ENCODE peak calls at places on chromosomes 11 and 22, in four cellular contexts. A is AG09319, H is choroid plexus epithelial cell, M is epithelial cell of esophagus. S is an unnamed sample.

GRCh38 chr22:38657248-38657909 is 941 bp downstream of the CBY1 start:
- DNase-seq in H (peak), A (no peak), M (peak), S (peak)

GRCh38 chr11:121762820-121763219 is 310.1 kb upstream of the SORL1-AS1 start:
- DNase-seq in H (peak), M (peak), A (no peak), S (peak)

GRCh38 chr11:9980931-9981330 is 313.1 kb downstream of the SBF2 start:
- DNase-seq in A (no peak), H (no peak), M (no peak), S (no peak)

GRCh38 chr22:26170795-26171194 is 1.5 kb downstream of the SEZ6L start:
- DNase-seq in M (no peak), H (no peak), A (no peak), S (no peak)

GRCh38 chr11:67268036-67268683 is 1.9 kb downstream of the GRK2 start:
- DNase-seq in A (no peak), M (no peak), H (no peak), S (no peak)

GRCh38 chr11:96014234-96014633 is 90.3 kb upstream of the MTMR2 start:
- DNase-seq in A (no peak), H (peak), M (peak), S (peak)

GRCh38 chr11:1860108-1860507 is 7.2 kb downstream of the LSP1 start:
- DNase-seq in A (no peak), H (no peak), M (no peak), S (no peak)

GRCh38 chr22:31707519-31707918 is 42.4 kb downstream of the PRR14L start:
- DNase-seq in H (no peak), A (no peak), M (no peak), S (no peak)

GRCh38 chr11:19934828-19935259 is 222.2 kb downstream of the NAV2 start:
- DNase-seq in A (no peak), H (peak), M (peak), S (no peak)

GRCh38 chr11:83219095-83219494 is 25.6 kb downstream of the ANKRD42 start:
- DNase-seq in H (peak), M (no peak), A (no peak), S (peak)

GRCh38 chr22:45934659-45935341 is 42.2 kb downstream of the WNT7B start:
- DNase-seq in M (peak), A (no peak), H (peak), S (peak)

GRCh38 chr11:36453678-36454077 is 56.4 kb downstream of the TRAF6 start:
- DNase-seq in H (peak), M (peak), A (no peak), S (peak)

GRCh38 chr11:134124660-134125451 is 56.0 kb downstream of the JAM3 start:
- DNase-seq in H (no peak), A (no peak), M (no peak), S (no peak)

GRCh38 chr11:1054143-1055108 is 17.9 kb upstream of the MUC6 start:
- DNase-seq in H (peak), A (peak), M (no peak), S (no peak)

GRCh38 chr11:34027516-34028406 is 23.8 kb upstream of the CAPRIN1 start:
- DNase-seq in M (no peak), H (no peak), A (no peak), S (no peak)

GRCh38 chr11:124225471-124225870 is 15.4 kb upstream of the OR8G1 start:
- DNase-seq in M (no peak), A (no peak), H (no peak), S (no peak)
- TF ChIP-seq CTCF in M (no peak), A (no peak), H (no peak), S (no peak)

DNA sequence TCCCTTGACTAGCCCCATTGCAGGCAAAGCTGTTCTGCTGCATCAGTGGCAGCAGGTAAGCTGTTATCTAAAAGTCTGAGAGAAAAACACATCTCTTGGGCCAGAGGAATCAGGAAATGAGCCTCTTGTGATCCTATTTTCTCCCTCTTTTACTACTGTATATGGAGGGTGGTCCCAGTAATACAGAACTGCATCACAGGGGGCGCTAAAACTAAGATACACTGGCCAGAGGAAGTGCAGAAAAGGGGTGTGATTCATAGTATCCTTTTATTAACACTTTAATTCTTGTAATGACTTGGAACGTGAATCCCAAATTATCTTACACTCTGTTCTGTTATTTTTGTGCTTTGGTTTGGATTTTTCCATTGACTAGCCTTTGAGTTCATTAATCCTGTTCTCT is 8.8 kb upstream of the MED17 start:
- DNase-seq in H (peak), M (peak), A (no peak), S (peak)
- TF ChIP-seq CTCF in H (peak), M (no peak), A (no peak), S (no peak)

GRCh38 chr11:78635814-78636506 is 61.3 kb upstream of the NARS2 start:
- DNase-seq in M (no peak), A (no peak), H (no peak), S (no peak)

GRCh38 chr11:78630155-78630554 is 55.5 kb upstream of the NARS2 start:
- DNase-seq in M (no peak), H (no peak), A (no peak), S (no peak)

GRCh38 chr11:78633516-78634310 is 59.0 kb upstream of the NARS2 start:
- DNase-seq in M (no peak), A (no peak), H (no peak), S (no peak)

DNA sequence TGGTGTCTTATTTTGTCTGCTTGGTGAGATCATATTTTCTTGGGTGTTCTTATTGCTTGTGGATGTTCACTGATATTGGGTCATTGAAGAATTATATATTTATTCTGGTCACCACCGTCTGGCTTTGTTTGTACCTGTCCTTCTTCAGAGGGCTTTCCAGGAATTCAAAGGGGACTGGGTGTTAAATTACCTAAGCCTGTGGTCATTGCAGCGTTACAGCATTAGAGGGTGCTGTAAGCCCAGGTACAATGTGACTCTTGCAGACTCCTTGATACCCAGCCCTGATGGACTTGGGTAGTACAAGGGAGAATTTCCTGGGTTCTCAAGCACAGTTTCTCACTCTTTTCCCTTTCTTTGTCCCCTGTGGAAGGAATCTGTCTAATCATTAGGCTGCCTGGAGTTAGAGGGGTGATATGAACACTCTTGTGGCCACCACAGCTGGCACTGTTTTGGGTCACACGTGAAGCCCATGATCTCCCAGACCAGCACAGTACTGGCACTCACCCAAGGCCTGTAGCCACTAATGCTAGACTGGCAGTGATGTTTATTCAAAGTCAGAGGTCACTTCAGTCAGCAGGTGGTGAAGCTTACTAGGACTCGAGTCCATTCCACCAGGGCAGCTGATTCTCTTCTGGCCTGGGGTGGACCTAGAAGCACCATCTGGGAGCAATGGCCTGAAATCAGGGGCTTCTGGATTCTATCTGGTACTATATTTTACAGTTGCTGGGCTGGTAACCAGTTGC is 56.1 kb upstream of the NARS2 start:
- DNase-seq in M (no peak), H (no peak), A (no peak), S (peak)
- TF ChIP-seq CTCF in M (no peak), H (no peak), A (no peak), S (no peak)

DNA sequence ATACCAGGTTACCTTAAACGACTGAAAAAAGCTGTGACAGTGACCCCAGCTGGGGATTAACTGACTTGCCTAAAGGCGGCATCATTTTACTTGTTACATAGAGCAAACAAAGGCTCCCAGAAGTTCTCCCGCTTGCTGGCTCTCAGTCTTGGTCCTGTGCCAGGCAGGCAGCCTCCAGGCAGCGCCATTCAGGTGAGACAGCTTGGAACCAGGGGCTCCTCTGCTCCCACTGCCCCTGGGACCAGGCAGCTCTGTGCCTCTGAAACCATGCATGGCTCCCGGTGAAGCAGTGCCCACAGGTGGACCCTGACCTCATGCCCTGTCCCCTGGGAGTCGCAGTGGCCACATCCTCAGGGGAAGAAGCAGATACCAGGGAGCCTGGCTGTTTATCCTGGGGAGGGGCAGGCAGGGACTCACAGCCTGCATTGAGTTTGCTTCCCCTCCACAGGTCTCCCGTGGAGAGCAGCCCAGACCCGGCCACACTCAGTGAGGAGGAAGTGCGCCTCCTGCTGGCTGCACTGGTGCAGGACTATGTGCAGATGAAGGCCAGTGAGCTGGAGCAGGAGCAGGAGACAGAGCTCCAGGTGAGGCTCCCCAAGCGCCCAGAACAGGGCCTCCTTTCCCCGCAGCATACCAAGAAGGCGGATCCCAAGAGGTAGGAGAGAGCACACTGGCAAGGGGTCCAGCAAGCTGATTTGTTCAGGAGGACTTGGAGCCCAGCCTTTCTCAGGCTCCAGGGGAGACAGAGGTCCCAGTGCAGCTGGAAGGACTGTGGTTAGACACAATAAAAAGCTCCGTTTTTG is 15.6 kb upstream of the CYP2R1 start:
- DNase-seq in H (peak), A (no peak), M (peak), S (peak)
- TF ChIP-seq CTCF in H (peak), A (peak), M (peak), S (peak)

DNA sequence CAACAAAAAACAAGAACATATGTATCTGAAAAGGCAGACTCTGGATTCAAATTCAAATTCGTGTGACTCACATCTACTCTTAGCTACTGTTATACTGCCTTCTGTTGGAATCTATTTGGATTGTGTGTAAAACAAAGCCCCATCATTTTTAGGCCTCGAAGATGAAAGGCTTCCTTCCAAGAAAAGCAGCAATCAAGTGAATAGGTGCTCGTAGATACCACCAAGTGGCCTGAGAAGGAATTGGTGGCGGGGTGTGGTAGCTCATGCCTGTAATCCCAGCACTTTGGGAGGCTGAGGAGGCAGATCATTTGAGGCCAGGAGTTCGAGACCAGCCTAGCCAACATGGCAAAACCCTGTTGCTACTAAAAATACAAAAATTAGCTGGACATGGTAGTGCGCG is 4.2 kb downstream of the GRAMD1B start:
- DNase-seq in H (peak), A (no peak), M (peak), S (peak)
- TF ChIP-seq CTCF in H (peak), A (peak), M (peak), S (no peak)

DNA sequence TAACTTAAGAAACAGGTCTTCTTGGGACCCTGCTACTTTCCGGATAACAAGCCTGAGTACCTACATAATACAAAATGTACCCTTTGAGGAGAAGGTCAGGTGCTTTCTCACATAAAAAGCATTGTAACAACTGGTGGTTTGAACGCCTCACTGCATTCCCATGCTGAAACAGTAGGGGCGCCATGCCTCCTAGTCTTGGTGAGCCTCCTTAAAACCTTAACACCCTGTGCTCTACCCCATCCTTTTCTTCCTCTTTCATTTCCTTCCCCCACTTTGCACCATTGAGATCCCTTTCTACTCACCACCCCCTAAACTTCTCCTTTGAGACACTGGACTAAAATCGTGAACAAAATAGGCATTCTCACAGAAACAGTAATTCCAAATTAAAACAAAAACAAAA is 729.3 kb downstream of the NTM start:
- DNase-seq in H (no peak), M (peak), A (no peak), S (no peak)
- TF ChIP-seq CTCF in H (peak), M (peak), A (no peak), S (no peak)

DNA sequence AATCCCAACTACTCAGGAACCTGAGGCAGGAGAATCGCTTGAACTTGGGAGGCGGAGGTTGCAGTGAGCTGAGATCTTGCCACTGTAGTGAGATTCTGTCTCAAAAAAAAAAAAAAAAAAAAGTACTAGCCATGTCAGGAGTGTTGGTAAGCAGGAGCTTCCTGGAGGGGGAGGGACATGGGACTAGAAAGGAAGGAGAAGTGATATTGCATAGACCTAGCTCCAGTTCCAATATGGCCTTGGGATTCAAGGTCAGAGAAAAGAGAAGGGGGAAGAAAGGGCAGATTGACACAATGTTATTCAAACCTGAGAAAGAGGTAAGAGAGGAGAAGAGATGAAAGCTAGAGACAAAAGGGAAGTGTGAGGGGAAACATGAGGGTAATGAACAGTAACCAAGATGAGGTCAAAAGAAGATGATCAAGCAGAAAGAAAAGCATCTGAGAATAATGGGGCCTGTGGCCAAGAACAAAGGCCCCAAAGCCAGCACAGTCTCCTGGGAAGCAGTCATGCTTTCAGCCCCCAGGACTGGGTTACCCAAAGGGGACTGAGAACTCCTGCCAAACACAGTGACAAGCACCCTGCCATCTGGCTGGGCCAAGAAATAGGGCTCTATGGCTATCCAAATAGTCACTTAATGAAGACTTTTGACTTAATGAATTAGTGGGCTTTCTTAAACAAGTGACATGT is 51.7 kb upstream of the FTH1 start:
- DNase-seq in H (no peak), M (no peak), A (no peak), S (no peak)
- TF ChIP-seq CTCF in H (no peak), M (no peak), A (no peak), S (no peak)

S was measured in MCF 10A.